ENCODE peak calls at places on chromosomes 7 and 10, in four cellular contexts. V is stimulated activated CD8-positive, alpha-beta memory T cell treated with anti-CD3 and anti-CD28 coated beads, Interleukin-7, amount 100 ng/mL, for 48 hours; Z is M059J; I is neuronal stem cell. W is an unnamed sample.

GRCh38 chr7:151824285-151824950 is 52.5 kb downstream of the PRKAG2 start:
- DNase-seq in I (no peak), Z (no peak), V (no peak), W (no peak)

GRCh38 chr7:7190142-7190541 is 7.8 kb downstream of the C1GALT1 start:
- DNase-seq in Z (peak), V (no peak), I (no peak), W (no peak)

GRCh38 chr7:94303736-94304135 is 91.0 kb upstream of the COL1A2 start:
- DNase-seq in I (no peak), Z (peak), V (no peak), W (no peak)

GRCh38 chr7:32164341-32164996 is 94.3 kb upstream of the PDE1C start:
- DNase-seq in V (no peak), Z (peak), I (peak), W (no peak)

GRCh38 chr7:42263971-42264370 is 27.0 kb upstream of the GLI3 start:
- DNase-seq in I (no peak), V (no peak), Z (no peak), W (no peak)

GRCh38 chr10:24723386-24723787 is 300 bp downstream of the ARHGAP21 start:
- DNase-seq in Z (peak), I (peak), V (peak), W (peak)

GRCh38 chr7:2645274-2645868 is 13.6 kb downstream of the TTYH3 start:
- DNase-seq in V (peak), Z (peak), I (no peak), W (no peak)

GRCh38 chr7:131538071-131538790 is 18.2 kb downstream of the PODXL start:
- DNase-seq in V (no peak), I (no peak), Z (peak), W (no peak)

GRCh38 chr10:33306126-33306525 is 28.3 kb downstream of the NRP1 start:
- DNase-seq in I (peak), V (no peak), Z (no peak), W (no peak)

GRCh38 chr7:93374345-93374940 is 142.3 kb downstream of the VPS50 start:
- DNase-seq in I (peak), V (no peak), Z (peak), W (no peak)

GRCh38 chr7:132782777-132783633 is 206.7 kb upstream of the PLXNA4 start:
- DNase-seq in Z (peak), I (no peak), V (no peak), W (no peak)

GRCh38 chr7:127819975-127820778 is 168.2 kb downstream of the SND1 start:
- DNase-seq in V (no peak), I (no peak), Z (peak), W (no peak)

GRCh38 chr10:88728107-88728763 is 22.2 kb downstream of the LIPK start:
- DNase-seq in V (peak), I (peak), Z (no peak), W (peak)

GRCh38 chr10:124482401-124482800 is 20.8 kb downstream of the LHPP start:
- DNase-seq in I (no peak), Z (no peak), V (no peak), W (no peak)

GRCh38 chr10:62613429-62613828 is 191.1 kb upstream of the ADO start:
- DNase-seq in V (no peak), I (no peak), Z (peak), W (no peak)

GRCh38 chr10:56091872-56092271 is 269.2 kb downstream of the ZWINT start:
- DNase-seq in V (no peak), I (no peak), Z (no peak), W (no peak)

GRCh38 chr7:7219216-7219615 is 36.9 kb downstream of the C1GALT1 start:
- DNase-seq in I (no peak), V (no peak), Z (no peak), W (no peak)

GRCh38 chr7:47757946-47758371 is 176.0 kb upstream of the TNS3 start:
- DNase-seq in V (no peak), Z (peak), I (no peak), W (no peak)

GRCh38 chr10:132194726-132195125 is 8.0 kb downstream of the DPYSL4 start:
- DNase-seq in I (no peak), V (no peak), Z (no peak), W (no peak)

GRCh38 chr7:73557397-73558257 is at the start of gene BCL7B:
- DNase-seq in I (peak), V (peak), Z (peak), W (peak)

GRCh38 chr10:133231946-133232574 is 2.0 kb downstream of the UTF1 start:
- DNase-seq in I (no peak), Z (no peak), V (no peak), W (no peak)

GRCh38 chr10:91603931-91604331 is 28.9 kb downstream of the PPP1R3C start:
- DNase-seq in Z (peak), V (no peak), I (no peak), W (no peak)

GRCh38 chr7:19538036-19538435 is 170.8 kb downstream of the POLR1F start:
- DNase-seq in I (no peak), V (no peak), Z (peak), W (no peak)

GRCh38 chr10:119308089-119308488 is 100.7 kb downstream of the GRK5 start:
- DNase-seq in V (no peak), I (no peak), Z (no peak), W (no peak)

GRCh38 chr10:113020838-113021237 is 70.8 kb downstream of the TCF7L2 start:
- DNase-seq in Z (no peak), I (no peak), V (no peak), W (no peak)

GRCh38 chr10:84563868-84564267 is 235.5 kb downstream of the CCSER2 start:
- DNase-seq in V (no peak), I (no peak), Z (no peak), W (no peak)

GRCh38 chr7:66946545-66946944 is 25.5 kb downstream of the TMEM248 start:
- DNase-seq in I (no peak), V (no peak), Z (no peak), W (no peak)

GRCh38 chr7:2980406-2981102 is 63.1 kb downstream of the CARD11 start:
- DNase-seq in V (no peak), Z (no peak), I (no peak), W (no peak)

GRCh38 chr10:4663162-4663992 is 162.6 kb upstream of the AKR1E2 start:
- DNase-seq in V (no peak), Z (peak), I (no peak), W (no peak)

GRCh38 chr10:30596037-30596436 is 33.5 kb downstream of the LYZL2 start:
- DNase-seq in V (no peak), Z (no peak), I (no peak), W (no peak)

GRCh38 chr7:85554294-85554877 is 367.5 kb upstream of the SEMA3D start:
- DNase-seq in V (no peak), Z (peak), I (peak), W (no peak)

GRCh38 chr7:24979470-24979862 is 512 bp downstream of the OSBPL3 start:
- DNase-seq in Z (peak), V (no peak), I (peak), W (peak)

GRCh38 chr10:76282122-76283030 is 851.0 kb downstream of the LRMDA start:
- DNase-seq in V (no peak), Z (no peak), I (no peak), W (no peak)

GRCh38 chr7:85341973-85342372 is 155.1 kb upstream of the SEMA3D start:
- DNase-seq in Z (no peak), I (no peak), V (no peak), W (no peak)

GRCh38 chr10:115861864-115862263 is 411.1 kb downstream of the GFRA1 start:
- DNase-seq in Z (peak), V (no peak), I (no peak), W (no peak)

GRCh38 chr7:1735806-1736468 is 65.9 kb downstream of the ELFN1 start:
- DNase-seq in Z (no peak), V (no peak), I (no peak), W (no peak)

GRCh38 chr7:151252961-151253691 is 4.6 kb upstream of the SMARCD3 start:
- DNase-seq in I (peak), Z (no peak), V (no peak), W (no peak)

GRCh38 chr7:114630186-114630824 is 215.7 kb downstream of the FOXP2 start:
- DNase-seq in V (no peak), I (peak), Z (no peak), W (no peak)

W was measured in activated naive CD4-positive, alpha-beta T cell treated with anti-CD3 and anti-CD28 coated beads, Interleukin-2, amount 50 U/mL, for 72 hours.